ENCODE peak calls at places on chromosome 10, in six cellular contexts. T is neural progenitor cell, Y is endodermal cell, I is lower leg skin, X is A549, N is SK-N-MC. Z is an unnamed sample.

GRCh38 chr10:12194752-12195271 is 879 bp downstream of the NUDT5 start:
- DNase-seq in T (peak; percentile 28), I (peak; percentile 31), X (peak; percentile 38), N (no peak), Y (peak; percentile 71), Z (peak; percentile 65)

GRCh38 chr10:60950312-60950711 is 6.3 kb upstream of the RHOBTB1 start:
- DNase-seq in T (no peak), Y (no peak), N (no peak), I (no peak), X (no peak), Z (no peak)

GRCh38 chr10:3225589-3225988 is 53.0 kb upstream of the PITRM1 start:
- DNase-seq in T (no peak), X (peak; percentile 60), Y (no peak), I (no peak), N (no peak), Z (no peak)

GRCh38 chr10:29067628-29068027 is 221.2 kb upstream of the LYZL1 start:
- DNase-seq in X (no peak), T (no peak), Y (no peak), I (no peak), N (no peak), Z (no peak)

GRCh38 chr10:90930971-90931841 is 10.3 kb upstream of the ANKRD1 start:
- DNase-seq in N (no peak), I (no peak), X (peak; percentile 89), T (peak; percentile 49), Y (peak; percentile 93), Z (peak; percentile 90)

GRCh38 chr10:14905890-14906289 is 27.2 kb downstream of the SUV39H2 start:
- DNase-seq in I (no peak), T (no peak), Y (no peak), X (no peak), N (no peak), Z (no peak)

GRCh38 chr10:49441488-49442476 is 45.9 kb upstream of the DRGX start:
- DNase-seq in I (no peak), T (no peak), X (no peak), Y (no peak), N (no peak), Z (no peak)

GRCh38 chr10:72883861-72884260 is 9.7 kb upstream of the OIT3 start:
- DNase-seq in N (no peak), I (no peak), Y (no peak), X (no peak), T (no peak), Z (no peak)

GRCh38 chr10:35160743-35161142 is 34.1 kb downstream of the CREM start:
- DNase-seq in I (no peak), Y (no peak), T (no peak), X (no peak), N (no peak), Z (no peak)

GRCh38 chr10:9294865-9295264 is 1240.4 kb downstream of the GATA3 start:
- DNase-seq in N (no peak), T (no peak), Y (no peak), X (no peak), I (no peak), Z (no peak)

GRCh38 chr10:48523212-48523819 is 81.6 kb downstream of the ARHGAP22 start:
- DNase-seq in X (peak; percentile 50), T (peak; percentile 65), Y (peak; percentile 89), N (no peak), I (no peak), Z (peak; percentile 65)

GRCh38 chr10:71746344-71747037 is 26.8 kb downstream of the VSIR start:
- DNase-seq in T (peak; percentile 45), X (no peak), I (no peak), Y (peak; percentile 87), N (no peak), Z (no peak)

GRCh38 chr10:107616463-107617131 is 452.1 kb upstream of the SORCS1 start:
- DNase-seq in X (no peak), Y (no peak), T (no peak), N (no peak), I (no peak), Z (no peak)

GRCh38 chr10:87683356-87683755 is 23.7 kb downstream of the PAPSS2 start:
- DNase-seq in T (no peak), Y (no peak), N (no peak), I (no peak), X (no peak), Z (no peak)

GRCh38 chr10:114402233-114402632 is 2.1 kb downstream of the AFAP1L2 start:
- DNase-seq in X (no peak), Y (no peak), T (no peak), I (no peak), N (no peak), Z (no peak)

GRCh38 chr10:24762161-24762924 is 38.7 kb upstream of the ARHGAP21 start:
- DNase-seq in T (no peak), N (no peak), I (no peak), Y (no peak), X (no peak), Z (no peak)

GRCh38 chr10:133023216-133023843 is 64.4 kb upstream of the ADGRA1 start:
- DNase-seq in N (no peak), Y (no peak), T (no peak), X (no peak), I (no peak), Z (no peak)

GRCh38 chr10:548212-548897 is 141.1 kb downstream of the DIP2C start:
- DNase-seq in N (no peak), T (peak; percentile 52), I (no peak), X (no peak), Y (peak; percentile 65), Z (no peak)

GRCh38 chr10:31319602-31320178 is 674 bp downstream of the ZEB1 start:
- DNase-seq in T (peak; percentile 75), X (no peak), I (no peak), Y (no peak), N (no peak), Z (no peak)

GRCh38 chr10:89644691-89644966 is 413 bp downstream of the PANK1 start:
- DNase-seq in X (no peak), I (no peak), N (no peak), Y (no peak), T (no peak), Z (no peak)

GRCh38 chr10:79905322-79906314 is 43.3 kb downstream of the SFTPD start:
- DNase-seq in N (no peak), T (no peak), Y (no peak), I (no peak), X (no peak), Z (no peak)

GRCh38 chr10:44913312-44914079 is 2.4 kb downstream of the TMEM72 start:
- DNase-seq in I (no peak), N (peak; percentile 80), T (no peak), X (no peak), Y (no peak), Z (no peak)

GRCh38 chr10:13115832-13116793 is 16.1 kb downstream of the OPTN start:
- DNase-seq in I (no peak), X (no peak), T (no peak), N (no peak), Y (no peak), Z (no peak)

GRCh38 chr10:4246881-4247358 is 461.9 kb upstream of the KLF6 start:
- DNase-seq in Y (no peak), I (no peak), T (no peak), N (no peak), X (no peak), Z (no peak)
- H3K4me3 ChIP-seq in Y (no peak overlapping the region), I (no peak overlapping the region), T (no peak overlapping the region), N (no peak overlapping the region), X (no peak overlapping the region), Z (no peak overlapping the region)

GRCh38 chr10:124450010-124450782 is at the start of gene NKX1-2:
- DNase-seq in Y (peak; percentile 96), T (peak; percentile 93), N (no peak), I (no peak), X (no peak), Z (no peak)

GRCh38 chr10:124448696-124449169 is 1.1 kb downstream of the NKX1-2 start:
- DNase-seq in I (no peak), Y (peak; percentile 77), X (no peak), T (peak; percentile 65), N (no peak), Z (no peak)

GRCh38 chr10:124449170-124450009 is 445 bp downstream of the NKX1-2 start:
- DNase-seq in N (no peak), X (no peak), I (no peak), T (peak; percentile 48), Y (peak; percentile 78), Z (no peak)

GRCh38 chr10:124446830-124447740 is 2.8 kb downstream of the NKX1-2 start:
- DNase-seq in X (no peak), N (no peak), Y (peak; percentile 68), I (no peak), T (no peak), Z (no peak)

GRCh38 chr10:124447741-124448466 is 1.9 kb downstream of the NKX1-2 start:
- DNase-seq in N (no peak), T (peak; percentile 62), X (no peak), I (no peak), Y (peak; percentile 83), Z (no peak)
- H3K4me3 ChIP-seq in N (no peak overlapping the region), T (peak overlapping the region; percentile 66), X (no peak overlapping the region), I (no peak overlapping the region), Y (peak overlapping the region; percentile 75), Z (peak overlapping the region; percentile 37)

DNA sequence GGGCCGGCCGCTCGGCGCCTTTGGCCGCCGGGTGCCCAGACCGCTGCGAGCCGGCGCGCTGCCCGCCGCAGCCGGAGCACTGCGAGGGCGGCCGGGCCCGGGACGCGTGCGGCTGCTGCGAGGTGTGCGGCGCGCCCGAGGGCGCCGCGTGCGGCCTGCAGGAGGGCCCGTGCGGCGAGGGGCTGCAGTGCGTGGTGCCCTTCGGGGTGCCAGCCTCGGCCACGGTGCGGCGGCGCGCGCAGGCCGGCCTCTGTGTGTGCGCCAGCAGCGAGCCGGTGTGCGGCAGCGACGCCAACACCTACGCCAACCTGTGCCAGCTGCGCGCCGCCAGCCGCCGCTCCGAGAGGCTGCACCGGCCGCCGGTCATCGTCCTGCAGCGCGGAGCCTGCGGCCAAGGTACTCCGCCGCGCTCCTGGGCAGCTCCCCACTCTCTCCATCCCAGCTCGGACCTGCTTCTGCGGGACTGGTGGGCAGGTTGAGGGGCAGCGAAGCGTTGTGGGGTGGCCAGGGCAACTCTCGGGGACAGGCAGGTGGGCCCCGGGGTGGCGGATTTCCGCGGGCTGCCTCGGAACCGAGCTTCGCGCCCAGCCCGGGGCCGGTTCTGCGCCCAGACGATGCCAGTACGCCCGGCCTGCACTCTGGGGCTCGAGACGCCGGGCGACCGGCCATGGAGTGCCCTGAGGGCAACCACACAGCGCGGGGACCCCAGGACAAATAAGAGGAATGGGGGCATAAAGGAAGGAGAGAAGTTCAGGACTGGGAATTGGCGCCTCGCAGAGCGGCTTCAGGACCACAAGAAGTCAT is 578 bp downstream of the HTRA1 start:
- DNase-seq in I (no peak), X (peak; percentile 47), N (no peak), Y (peak; percentile 74), T (peak; percentile 66), Z (no peak)
- H3K4me3 ChIP-seq in I (peak overlapping the region; percentile 51), X (peak overlapping the region; percentile 82), N (no peak overlapping the region), Y (peak overlapping the region; percentile 75), T (peak overlapping the region; percentile 62), Z (peak overlapping the region; percentile 60)

GRCh38 chr10:16519908-16520861 is 1.5 kb downstream of the C1QL3 start:
- DNase-seq in X (no peak), I (no peak), N (no peak), Y (peak; percentile 75), T (peak; percentile 35), Z (no peak)

GRCh38 chr10:16520900-16521299 is 779 bp downstream of the C1QL3 start:
- DNase-seq in I (no peak), Y (peak; percentile 82), N (no peak), T (peak; percentile 67), X (no peak), Z (no peak)

GRCh38 chr10:16521311-16522016 is at the start of gene C1QL3:
- DNase-seq in T (peak; percentile 71), X (no peak), Y (peak; percentile 77), N (no peak), I (no peak), Z (no peak)

GRCh38 chr10:16518822-16519221 is 2.9 kb downstream of the C1QL3 start:
- DNase-seq in T (no peak), Y (no peak), X (no peak), N (no peak), I (no peak), Z (no peak)

GRCh38 chr10:16519250-16519907 is 2.3 kb downstream of the C1QL3 start:
- DNase-seq in T (peak; percentile 30), I (no peak), N (no peak), X (no peak), Y (peak; percentile 58), Z (no peak)
- H3K4me3 ChIP-seq in T (peak overlapping the region; percentile 82), I (no peak overlapping the region), N (no peak overlapping the region), X (no peak overlapping the region), Y (peak overlapping the region; percentile 54), Z (peak overlapping the region; percentile 58)

Z was measured in right atrium auricular region.